ENCODE peak calls at places on chromosome 16, in eight cellular contexts. N, B, Z, S, F, H, V and W are unnamed samples.

GRCh38 chr16:20884240-20884556 is 16.0 kb downstream of the DCUN1D3 start:
- DNase-seq in N (no peak), B (no peak), Z (no peak), S (no peak), F (no peak), H (peak; percentile 36), V (no peak), W (no peak)

GRCh38 chr16:57364143-57364542 is 5.6 kb downstream of the CCL22 start:
- DNase-seq in N (no peak), B (no peak), Z (no peak), S (no peak), F (no peak), H (no peak), V (no peak), W (no peak)

GRCh38 chr16:89602273-89602951 is 11.0 kb upstream of the DPEP1 start:
- DNase-seq in N (no peak), B (no peak), Z (peak; percentile 70), S (peak; percentile 86), F (peak; percentile 37), H (peak; percentile 40), V (peak; percentile 46), W (peak; percentile 80)

GRCh38 chr16:21276090-21276489 is 2.0 kb downstream of the CRYM start:
- DNase-seq in N (no peak), B (no peak), Z (no peak), S (no peak), F (no peak), H (no peak), V (peak; percentile 83), W (no peak)

GRCh38 chr16:67800252-67801046 is 5.9 kb downstream of the RANBP10 start:
- DNase-seq in N (no peak), B (no peak), Z (no peak), S (no peak), F (no peak), H (no peak), V (no peak), W (no peak)

GRCh38 chr16:4316103-4316731 is 350 bp downstream of the GLIS2 start:
- DNase-seq in N (no peak), B (no peak), Z (no peak), S (peak; percentile 28), F (no peak), H (peak; percentile 49), V (peak; percentile 65), W (no peak)

GRCh38 chr16:85220125-85220839 is 108.0 kb upstream of the CIBAR2 start:
- DNase-seq in N (no peak), B (peak; percentile 85), Z (no peak), S (peak; percentile 76), F (no peak), H (peak; percentile 84), V (no peak), W (peak; percentile 38)

GRCh38 chr16:83713597-83713996 is 94.2 kb upstream of the HSBP1 start:
- DNase-seq in N (no peak), B (no peak), Z (no peak), S (no peak), F (no peak), H (no peak), V (peak; percentile 64), W (no peak)

GRCh38 chr16:963913-964695 is 6.7 kb downstream of the LMF1 start:
- DNase-seq in N (no peak), B (no peak), Z (no peak), S (no peak), F (no peak), H (no peak), V (no peak), W (no peak)

GRCh38 chr16:23960081-23960499 is 124.3 kb downstream of the PRKCB start:
- DNase-seq in N (no peak), B (no peak), Z (no peak), S (no peak), F (peak; percentile 46), H (no peak), V (no peak), W (no peak)

GRCh38 chr16:78199325-78200022 is 100.0 kb downstream of the WWOX start:
- DNase-seq in N (no peak), B (no peak), Z (no peak), S (no peak), F (no peak), H (no peak), V (no peak), W (peak; percentile 17)

GRCh38 chr16:81212830-81213465 is 25.5 kb upstream of the BCO1 start:
- DNase-seq in N (no peak), B (no peak), Z (no peak), S (no peak), F (no peak), H (no peak), V (no peak), W (no peak)

GRCh38 chr16:68499011-68499410 is 40.1 kb upstream of the ZFP90 start:
- DNase-seq in N (no peak), B (no peak), Z (no peak), S (no peak), F (no peak), H (no peak), V (no peak), W (no peak)

GRCh38 chr16:54363760-54364159 is 77.2 kb upstream of the IRX3 start:
- DNase-seq in N (no peak), B (no peak), Z (no peak), S (no peak), F (no peak), H (no peak), V (no peak), W (no peak)

GRCh38 chr16:67120025-67120424 is 10.3 kb downstream of the PHAF1 start:
- DNase-seq in N (no peak), B (no peak), Z (no peak), S (peak; percentile 41), F (no peak), H (no peak), V (no peak), W (no peak)

GRCh38 chr16:35562471-35562870 is 2103.1 kb downstream of the TP53TG3F start:
- DNase-seq in N (no peak), B (no peak), Z (no peak), S (no peak), F (no peak), H (no peak), V (no peak), W (no peak)

GRCh38 chr16:17356243-17356933 is 114.4 kb downstream of the XYLT1 start:
- DNase-seq in N (no peak), B (no peak), Z (no peak), S (no peak), F (no peak), H (no peak), V (no peak), W (no peak)

DNA sequence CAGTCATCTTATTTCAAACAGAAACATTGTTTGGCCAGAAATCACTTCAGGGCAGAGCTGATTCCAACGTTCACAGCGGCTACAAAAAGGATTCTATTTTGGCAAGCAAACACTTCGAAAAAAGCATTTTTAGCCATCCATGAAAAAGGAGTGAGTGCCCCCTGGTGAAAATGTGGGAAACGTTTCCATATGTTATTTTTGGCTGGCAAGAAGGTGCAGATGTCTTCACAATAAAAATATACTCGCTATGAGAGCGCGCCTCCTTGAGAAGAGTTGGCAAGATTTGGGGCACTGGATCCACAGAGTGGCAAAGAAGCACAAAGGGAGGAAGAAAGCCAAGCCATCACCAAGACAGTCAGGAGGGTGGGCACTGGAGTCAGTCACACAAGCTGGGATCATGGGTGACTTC is 191.1 kb downstream of the CHD9NB start:
- DNase-seq in N (peak; percentile 3), B (no peak), Z (peak; percentile 51), S (peak; percentile 5), F (no peak), H (no peak), V (no peak), W (peak; percentile 29)
- H3K27ac ChIP-seq in N (no peak overlapping the region), B (no peak overlapping the region), Z (no peak overlapping the region), S (no peak overlapping the region), F (no peak overlapping the region), H (no peak overlapping the region), V (no peak overlapping the region), W (no peak overlapping the region)

DNA sequence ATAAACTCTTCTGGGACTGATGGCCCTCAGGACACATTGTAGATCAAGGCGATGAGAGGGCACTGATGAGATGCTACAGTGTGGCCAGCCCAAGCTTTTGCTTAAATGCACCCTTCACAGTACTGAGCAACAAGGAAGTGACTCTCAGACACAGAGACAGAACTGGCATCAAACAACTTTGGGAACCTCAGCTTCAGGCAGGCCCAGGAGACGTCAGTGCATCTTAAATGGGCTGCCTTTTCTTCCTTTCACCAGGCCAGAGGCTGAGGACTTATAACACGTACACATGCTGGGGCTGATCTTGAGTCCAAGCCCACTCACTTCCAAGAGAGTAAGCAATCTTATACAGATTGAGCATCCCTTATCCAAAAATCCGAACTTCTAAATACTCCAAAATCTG is 386.1 kb upstream of the C16orf82 start:
- DNase-seq in N (no peak), B (no peak), Z (no peak), S (no peak), F (no peak), H (no peak), V (no peak), W (no peak)
- H3K4me1 ChIP-seq in N (no peaks in the 10 kb centered on the region), B (no peaks in the 10 kb centered on the region), Z (no peaks in the 10 kb centered on the region), S (no peaks in the 10 kb centered on the region), F (no peaks in the 10 kb centered on the region), H (no peaks in the 10 kb centered on the region), V (no peaks in the 10 kb centered on the region), W (no peaks in the 10 kb centered on the region)

GRCh38 chr16:49491111-49491670 is 117.6 kb downstream of the C16orf78 start:
- DNase-seq in N (no peak), B (no peak), Z (peak; percentile 15), S (no peak), F (no peak), H (no peak), V (no peak), W (no peak)

GRCh38 chr16:49492896-49493620 is 119.5 kb downstream of the C16orf78 start:
- DNase-seq in N (no peak), B (no peak), Z (no peak), S (no peak), F (no peak), H (peak; percentile 15), V (no peak), W (no peak)

GRCh38 chr16:49493836-49494235 is 120.2 kb downstream of the C16orf78 start:
- DNase-seq in N (no peak), B (no peak), Z (no peak), S (no peak), F (no peak), H (peak; percentile 10), V (no peak), W (no peak)

GRCh38 chr16:49491736-49492089 is 118.1 kb downstream of the C16orf78 start:
- DNase-seq in N (peak; percentile 41), B (peak; percentile 50), Z (no peak), S (peak; percentile 2), F (no peak), H (peak; percentile 34), V (no peak), W (no peak)

GRCh38 chr16:49492090-49492801 is 118.6 kb downstream of the C16orf78 start:
- DNase-seq in N (peak; percentile 15), B (peak; percentile 63), Z (peak; percentile 62), S (no peak), F (peak; percentile 46), H (peak; percentile 64), V (peak; percentile 69), W (no peak)
- H3K27ac ChIP-seq in N (no peak overlapping the region), B (peak overlapping the region; percentile 62), Z (no peak overlapping the region), S (no peak overlapping the region), F (no peak overlapping the region), H (peak overlapping the region; percentile 7), V (no peak overlapping the region), W (no peak overlapping the region)

DNA sequence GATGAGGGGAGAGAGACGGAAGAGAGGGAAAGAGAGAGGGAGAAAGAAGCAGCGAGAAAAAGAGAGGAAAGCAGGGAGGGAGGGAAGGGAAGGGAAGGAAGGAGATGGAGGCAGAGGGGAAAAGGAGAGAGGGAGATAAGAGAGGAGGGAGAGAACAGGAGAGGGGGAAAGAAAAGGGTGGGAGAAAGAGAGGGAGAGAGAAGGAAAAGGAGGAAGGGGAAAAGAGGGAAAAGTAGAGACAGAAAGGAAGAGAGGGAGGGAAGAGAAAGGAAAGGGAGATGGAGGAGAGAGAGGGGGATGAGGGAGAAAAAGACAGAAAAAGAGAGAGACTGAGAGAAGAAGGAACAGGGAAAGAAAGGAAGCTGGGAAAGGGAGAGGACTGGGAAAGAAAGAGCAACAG is 814.4 kb downstream of the CDH11 start:
- DNase-seq in N (no peak), B (no peak), Z (no peak), S (no peak), F (no peak), H (no peak), V (no peak), W (no peak)
- H3K4me1 ChIP-seq in N (no peaks in the 10 kb centered on the region), B (no peaks in the 10 kb centered on the region), Z (peaks cover 6% of the 10 kb centered on the region), S (no peaks in the 10 kb centered on the region), F (no peaks in the 10 kb centered on the region), H (no peaks in the 10 kb centered on the region), V (peaks cover 89% of the 10 kb centered on the region), W (no peaks in the 10 kb centered on the region)